ENCODE peak calls at places on chromosomes 5 and 9, in seven cellular contexts. K is natural killer cell, X is GM12865, C is kidney, N is AG04450, R is esophagus squamous epithelium, I is GM13977. E is an unnamed sample.

GRCh38 chr9:32378993-32379729 is 5.3 kb upstream of the ACO1 start:
- DNase-seq in K (no peak), N (peak; percentile 63), X (peak; percentile 78), I (peak; percentile 67), C (no peak), R (no peak), E (peak; percentile 85)

GRCh38 chr9:124414612-124415011 is 630 bp downstream of the PSMB7 start:
- DNase-seq in K (no peak), R (no peak), N (no peak), X (no peak), C (no peak), I (no peak), E (no peak)

GRCh38 chr9:93025736-93026135 is 32.8 kb upstream of the SUSD3 start:
- DNase-seq in K (no peak), N (no peak), R (no peak), I (no peak), C (no peak), X (no peak), E (no peak)

GRCh38 chr9:16720386-16720785 is 150.1 kb downstream of the BNC2 start:
- DNase-seq in X (no peak), N (no peak), R (no peak), I (no peak), C (no peak), K (no peak), E (peak; percentile 87)

GRCh38 chr5:90099099-90099498 is 310.5 kb downstream of the CETN3 start:
- DNase-seq in I (no peak), N (no peak), C (no peak), X (no peak), K (no peak), R (no peak), E (no peak)

GRCh38 chr5:68033961-68034581 is 181.5 kb upstream of the PIK3R1 start:
- DNase-seq in K (no peak), N (peak; percentile 23), I (no peak), C (no peak), R (no peak), X (no peak), E (peak; percentile 14)

GRCh38 chr5:17306726-17307091 is 89.3 kb downstream of the BASP1 start:
- DNase-seq in R (no peak), I (no peak), C (no peak), K (no peak), X (no peak), N (no peak), E (no peak)

GRCh38 chr9:107283621-107284616 is 840 bp downstream of the RAD23B start:
- DNase-seq in R (no peak), C (peak; percentile 91), I (peak; percentile 53), X (peak; percentile 92), N (peak; percentile 29), K (peak; percentile 64), E (peak; percentile 71)

GRCh38 chr9:84138543-84138942 is 157.9 kb downstream of the RMI1 start:
- DNase-seq in K (no peak), N (no peak), C (no peak), R (no peak), X (no peak), I (no peak), E (no peak)

GRCh38 chr5:6454628-6455053 is 6.0 kb downstream of the UBE2QL1 start:
- DNase-seq in R (no peak), X (no peak), I (no peak), N (no peak), C (no peak), K (no peak), E (no peak)

DNA sequence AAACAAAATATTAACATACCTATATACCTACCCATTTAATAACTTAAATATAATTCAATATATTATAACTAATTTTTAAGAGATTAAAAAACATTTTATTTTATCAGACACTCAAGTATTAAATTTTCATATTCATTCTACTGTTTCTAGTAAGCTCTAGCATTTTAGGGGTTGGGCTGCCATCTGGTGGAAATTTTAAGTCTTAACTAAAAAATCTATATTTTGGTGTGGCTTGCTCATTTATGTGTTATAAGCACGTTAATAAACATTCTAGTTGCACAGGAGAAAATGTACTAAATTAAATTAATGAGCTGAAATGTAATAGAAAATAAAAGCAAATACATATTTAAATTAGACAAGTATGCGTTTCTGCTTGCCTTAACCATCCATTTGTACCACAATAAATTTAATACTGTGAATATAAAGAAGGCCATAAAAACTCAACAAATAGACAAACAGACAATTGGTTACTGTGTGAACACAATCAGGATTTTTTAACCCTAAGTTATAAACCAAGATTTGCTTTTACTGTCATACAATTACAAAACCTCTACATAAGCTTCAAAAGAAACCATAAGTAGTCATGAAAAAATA is 1728.3 kb upstream of the CDH9 start:
- DNase-seq in N (no peak), C (no peak), R (no peak), K (no peak), X (peak; percentile 19), I (peak; percentile 2), E (peak; percentile 36)
- TF ChIP-seq CTCF in N (peak; percentile 12), C (peak; percentile 22), R (no peak), K (no peak), X (no peak), I (peak; percentile 31), E (peak; percentile 35)

DNA sequence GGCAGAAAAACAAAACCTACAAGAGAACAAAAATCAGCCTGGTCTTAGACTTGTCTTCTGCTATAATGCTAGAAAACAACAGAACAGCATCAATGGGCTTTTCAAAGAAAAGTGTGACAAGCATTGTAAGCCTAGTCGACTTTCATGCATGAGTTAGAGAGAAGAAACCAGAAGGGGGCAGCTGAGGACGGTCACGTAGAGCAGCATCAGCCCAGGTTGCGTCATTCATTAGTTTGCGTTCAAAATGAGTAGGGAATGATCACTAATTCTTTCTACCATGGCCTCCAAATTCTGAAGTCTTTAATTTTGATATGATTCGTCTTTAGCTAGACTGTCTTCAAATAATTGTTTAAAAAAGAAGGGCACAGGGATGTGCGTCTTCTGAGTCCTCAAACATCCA is 4.7 kb upstream of the ISCA1 start:
- DNase-seq in K (no peak), X (peak; percentile 55), R (no peak), N (no peak), C (no peak), I (no peak), E (peak; percentile 71)
- TF ChIP-seq CTCF in K (no peak), X (peak; percentile 37), R (no peak), N (peak; percentile 50), C (no peak), I (peak; percentile 13), E (peak; percentile 45)

GRCh38 chr5:175885813-175886212 is 14.4 kb downstream of the CPLX2 start:
- DNase-seq in R (no peak), N (no peak), X (no peak), K (no peak), I (no peak), C (no peak), E (no peak)

GRCh38 chr5:175884214-175884613 is 12.8 kb downstream of the CPLX2 start:
- DNase-seq in N (no peak), R (no peak), I (no peak), K (no peak), C (no peak), X (no peak), E (no peak)

GRCh38 chr5:175889910-175890684 is 18.7 kb downstream of the CPLX2 start:
- DNase-seq in R (no peak), I (no peak), N (no peak), C (no peak), X (no peak), K (no peak), E (no peak)

GRCh38 chr5:175883506-175883905 is 12.1 kb downstream of the CPLX2 start:
- DNase-seq in C (no peak), N (no peak), K (no peak), R (no peak), I (no peak), X (no peak), E (no peak)

DNA sequence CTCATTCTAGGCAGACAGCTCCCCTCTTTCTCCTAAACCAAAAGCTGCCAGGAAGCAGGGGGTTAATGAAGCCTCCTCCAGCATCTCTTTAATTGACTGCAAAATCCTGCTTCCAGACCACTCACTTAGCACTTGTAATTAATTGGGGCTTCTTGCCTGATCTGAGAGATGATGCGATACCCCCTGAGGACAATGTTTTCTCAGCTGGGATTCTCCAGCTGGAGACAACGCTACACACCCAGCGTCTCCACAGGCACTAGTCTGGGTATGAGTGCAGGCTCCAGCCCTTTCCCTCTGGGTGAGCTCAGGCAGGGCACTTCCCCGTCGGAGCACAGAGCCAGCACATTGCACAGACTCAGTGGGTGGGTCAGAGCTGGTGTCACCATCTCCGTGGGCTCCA is 16.1 kb downstream of the CPLX2 start:
- DNase-seq in R (no peak), X (no peak), C (no peak), N (no peak), I (no peak), K (no peak), E (no peak)
- TF ChIP-seq CTCF in R (no peak), X (no peak), C (no peak), N (no peak), I (no peak), K (no peak), E (no peak)

GRCh38 chr5:159440948-159441347 is 110.7 kb upstream of the IL12B start:
- DNase-seq in R (no peak), X (no peak), C (no peak), I (no peak), K (no peak), N (no peak), E (no peak)

GRCh38 chr5:159442210-159442850 is 112.0 kb upstream of the IL12B start:
- DNase-seq in X (no peak), K (no peak), N (no peak), R (no peak), C (peak; percentile 62), I (no peak), E (no peak)

GRCh38 chr5:159441441-159441840 is 111.2 kb upstream of the IL12B start:
- DNase-seq in K (no peak), R (no peak), X (peak; percentile 38), N (no peak), I (no peak), C (peak; percentile 63), E (peak; percentile 10)

GRCh38 chr5:159439002-159439401 is 108.7 kb upstream of the IL12B start:
- DNase-seq in N (no peak), K (no peak), X (no peak), R (no peak), I (no peak), C (no peak), E (no peak)

GRCh38 chr5:159440235-159440634 is 109.9 kb upstream of the IL12B start:
- DNase-seq in C (no peak), R (no peak), X (peak; percentile 29), N (no peak), K (no peak), I (no peak), E (no peak)
- TF ChIP-seq CTCF in C (no peak), R (no peak), X (peak; percentile 10), N (no peak), K (no peak), I (peak; percentile 48), E (no peak)

E was measured in fibroblast of mammary gland.